ENCODE peak calls at places on chromosomes 11 and 22, in five cellular contexts. One of them, this sample, is unnamed.

GRCh38 chr11:63761870-63762661 is 6.5 kb downstream of the ZFTA start:
- DNase-seq in brain microvascular endothelial cell: no peak
- DNase-seq in GM23338: peak; percentile 96
- DNase-seq in AG04450: no peak
- DNase-seq in pancreas: peak; percentile 83
- DNase-seq in this sample: no peak

GRCh38 chr11:66958232-66958955 is at the start of gene PC:
- DNase-seq in brain microvascular endothelial cell: peak; percentile 100
- DNase-seq in AG04450: peak; percentile 100
- DNase-seq in pancreas: peak; percentile 100
- DNase-seq in GM23338: peak; percentile 99
- DNase-seq in this sample: peak; percentile 100

GRCh38 chr11:46366260-46366659 is 15.2 kb upstream of the MDK start:
- DNase-seq in pancreas: no peak
- DNase-seq in GM23338: no peak
- DNase-seq in brain microvascular endothelial cell: no peak
- DNase-seq in AG04450: no peak
- DNase-seq in this sample: no peak

GRCh38 chr11:77075425-77075905 is 8.7 kb downstream of the CAPN5 start:
- DNase-seq in pancreas: no peak
- DNase-seq in brain microvascular endothelial cell: no peak
- DNase-seq in AG04450: no peak
- DNase-seq in GM23338: no peak
- DNase-seq in this sample: no peak

GRCh38 chr11:4072668-4073285 is 21.8 kb upstream of the RRM1 start:
- DNase-seq in brain microvascular endothelial cell: peak; percentile 57
- DNase-seq in AG04450: peak; percentile 52
- DNase-seq in GM23338: peak; percentile 87
- DNase-seq in pancreas: no peak
- DNase-seq in this sample: peak; percentile 74

GRCh38 chr11:19869466-19869865 is 156.8 kb downstream of the NAV2 start:
- DNase-seq in brain microvascular endothelial cell: no peak
- DNase-seq in AG04450: no peak
- DNase-seq in pancreas: no peak
- DNase-seq in GM23338: no peak
- DNase-seq in this sample: no peak

GRCh38 chr22:49688516-49689254 is 139.0 kb downstream of the BRD1 start:
- DNase-seq in pancreas: no peak
- DNase-seq in brain microvascular endothelial cell: no peak
- DNase-seq in AG04450: no peak
- DNase-seq in GM23338: no peak
- DNase-seq in this sample: no peak

GRCh38 chr11:110971110-110971509 is 258.9 kb upstream of the ARHGAP20 start:
- DNase-seq in brain microvascular endothelial cell: peak; percentile 72
- DNase-seq in AG04450: no peak
- DNase-seq in GM23338: no peak
- DNase-seq in pancreas: no peak
- DNase-seq in this sample: peak; percentile 82

GRCh38 chr11:35029979-35030378 is 109.0 kb upstream of the CD44 start:
- DNase-seq in AG04450: no peak
- DNase-seq in brain microvascular endothelial cell: peak; percentile 66
- DNase-seq in GM23338: peak; percentile 20
- DNase-seq in pancreas: no peak
- DNase-seq in this sample: peak; percentile 80

GRCh38 chr22:49776891-49777290 is 50.8 kb downstream of the BRD1 start:
- DNase-seq in pancreas: peak; percentile 70
- DNase-seq in brain microvascular endothelial cell: no peak
- DNase-seq in AG04450: no peak
- DNase-seq in GM23338: no peak
- DNase-seq in this sample: no peak

GRCh38 chr11:8003187-8003586 is 16.1 kb downstream of the EIF3F start:
- DNase-seq in GM23338: no peak
- DNase-seq in pancreas: no peak
- DNase-seq in AG04450: no peak
- DNase-seq in brain microvascular endothelial cell: no peak
- DNase-seq in this sample: no peak

GRCh38 chr11:83520849-83521248 is 234.7 kb upstream of the CCDC90B start:
- DNase-seq in pancreas: no peak
- DNase-seq in brain microvascular endothelial cell: no peak
- DNase-seq in AG04450: no peak
- DNase-seq in GM23338: no peak
- DNase-seq in this sample: no peak

GRCh38 chr11:34405079-34405858 is 33.5 kb upstream of the CAT start:
- DNase-seq in pancreas: no peak
- DNase-seq in brain microvascular endothelial cell: peak; percentile 12
- DNase-seq in AG04450: no peak
- DNase-seq in GM23338: no peak
- DNase-seq in this sample: peak; percentile 20

GRCh38 chr22:50010676-50011446 is 1.7 kb downstream of the IL17REL start:
- DNase-seq in brain microvascular endothelial cell: no peak
- DNase-seq in AG04450: no peak
- DNase-seq in GM23338: no peak
- DNase-seq in pancreas: peak; percentile 58
- DNase-seq in this sample: no peak

GRCh38 chr11:108170191-108170590 is 48.8 kb downstream of the ACAT1 start:
- DNase-seq in brain microvascular endothelial cell: no peak
- DNase-seq in GM23338: no peak
- DNase-seq in pancreas: no peak
- DNase-seq in AG04450: no peak
- DNase-seq in this sample: no peak

GRCh38 chr11:30358569-30358968 is 35.7 kb downstream of the ARL14EP start:
- DNase-seq in pancreas: no peak
- DNase-seq in brain microvascular endothelial cell: no peak
- DNase-seq in GM23338: no peak
- DNase-seq in AG04450: no peak
- DNase-seq in this sample: no peak

GRCh38 chr11:2921261-2921660 is 8.0 kb downstream of the PHLDA2 start:
- DNase-seq in GM23338: no peak
- DNase-seq in brain microvascular endothelial cell: no peak
- DNase-seq in pancreas: peak; percentile 53
- DNase-seq in AG04450: no peak
- DNase-seq in this sample: no peak

GRCh38 chr11:44589301-44589700 is 23.8 kb downstream of the CD82 start:
- DNase-seq in pancreas: no peak
- DNase-seq in GM23338: no peak
- DNase-seq in brain microvascular endothelial cell: peak; percentile 82
- DNase-seq in AG04450: peak; percentile 84
- DNase-seq in this sample: peak; percentile 70

GRCh38 chr11:128913806-128914205 is 22.6 kb downstream of the KCNJ5 start:
- DNase-seq in AG04450: no peak
- DNase-seq in GM23338: no peak
- DNase-seq in pancreas: no peak
- DNase-seq in brain microvascular endothelial cell: no peak
- DNase-seq in this sample: no peak

GRCh38 chr22:23397008-23397617 is 183.0 kb downstream of the IGLL1 start:
- DNase-seq in GM23338: no peak
- DNase-seq in brain microvascular endothelial cell: no peak
- DNase-seq in AG04450: no peak
- DNase-seq in pancreas: peak; percentile 69
- DNase-seq in this sample: no peak

GRCh38 chr11:370087-370941 is 1.0 kb downstream of the B4GALNT4 start:
- DNase-seq in AG04450: no peak
- DNase-seq in GM23338: peak; percentile 82
- DNase-seq in pancreas: peak; percentile 67
- DNase-seq in brain microvascular endothelial cell: no peak
- DNase-seq in this sample: no peak

GRCh38 chr11:58629857-58630256 is 7.4 kb downstream of the CNTF start:
- DNase-seq in AG04450: peak; percentile 24
- DNase-seq in GM23338: peak; percentile 86
- DNase-seq in pancreas: no peak
- DNase-seq in brain microvascular endothelial cell: peak; percentile 49
- DNase-seq in this sample: peak; percentile 57

GRCh38 chr11:68687986-68688385 is 3.6 kb downstream of the GAL start:
- DNase-seq in AG04450: no peak
- DNase-seq in pancreas: no peak
- DNase-seq in GM23338: no peak
- DNase-seq in brain microvascular endothelial cell: no peak
- DNase-seq in this sample: no peak

GRCh38 chr11:67401495-67402191 is at the start of gene PPP1CA:
- DNase-seq in GM23338: peak; percentile 92
- DNase-seq in pancreas: peak; percentile 97
- DNase-seq in brain microvascular endothelial cell: peak; percentile 69
- DNase-seq in AG04450: peak; percentile 65
- DNase-seq in this sample: peak; percentile 87

GRCh38 chr11:10761085-10761698 is 10.1 kb downstream of the CTR9 start:
- DNase-seq in pancreas: no peak
- DNase-seq in AG04450: no peak
- DNase-seq in GM23338: no peak
- DNase-seq in brain microvascular endothelial cell: no peak
- DNase-seq in this sample: no peak

GRCh38 chr11:10762185-10762584 is 11.1 kb downstream of the CTR9 start:
- DNase-seq in pancreas: no peak
- DNase-seq in brain microvascular endothelial cell: no peak
- DNase-seq in AG04450: no peak
- DNase-seq in GM23338: no peak
- DNase-seq in this sample: no peak

GRCh38 chr11:10763766-10764165 is 12.7 kb downstream of the CTR9 start:
- DNase-seq in pancreas: no peak
- DNase-seq in AG04450: no peak
- DNase-seq in brain microvascular endothelial cell: no peak
- DNase-seq in GM23338: no peak
- DNase-seq in this sample: no peak

GRCh38 chr11:10762913-10763421 is 11.9 kb downstream of the CTR9 start:
- DNase-seq in brain microvascular endothelial cell: no peak
- DNase-seq in GM23338: no peak
- DNase-seq in AG04450: no peak
- DNase-seq in pancreas: no peak
- DNase-seq in this sample: no peak

DNA sequence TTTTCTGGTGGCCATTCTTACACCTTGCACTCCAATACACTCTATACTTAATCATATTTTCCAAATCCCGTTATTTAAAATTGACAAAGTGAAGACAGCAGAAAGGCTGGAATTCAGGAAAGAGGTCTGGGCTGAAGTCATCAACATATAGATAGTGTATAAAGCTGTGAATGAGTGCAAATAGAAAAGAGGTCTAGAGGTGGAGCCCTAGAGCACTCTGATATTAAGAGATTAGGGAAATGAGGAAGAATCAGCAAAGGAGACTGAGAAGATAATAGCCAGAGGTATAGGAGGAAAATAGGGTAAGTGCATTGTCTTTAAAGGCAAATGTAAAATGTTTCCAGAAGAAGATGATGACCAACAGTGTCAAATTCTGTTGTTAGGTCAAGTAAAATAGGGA is 7.9 kb downstream of the CTR9 start:
- DNase-seq in GM23338: peak; percentile 21
- DNase-seq in AG04450: no peak
- DNase-seq in brain microvascular endothelial cell: no peak
- DNase-seq in pancreas: no peak
- DNase-seq in this sample: no peak
- TF ChIP-seq CTCF in GM23338: no peak
- TF ChIP-seq CTCF in AG04450: peak; percentile 34
- TF ChIP-seq CTCF in brain microvascular endothelial cell: no peak
- TF ChIP-seq CTCF in pancreas: no peak
- TF ChIP-seq CTCF in this sample: peak; percentile 27

DNA sequence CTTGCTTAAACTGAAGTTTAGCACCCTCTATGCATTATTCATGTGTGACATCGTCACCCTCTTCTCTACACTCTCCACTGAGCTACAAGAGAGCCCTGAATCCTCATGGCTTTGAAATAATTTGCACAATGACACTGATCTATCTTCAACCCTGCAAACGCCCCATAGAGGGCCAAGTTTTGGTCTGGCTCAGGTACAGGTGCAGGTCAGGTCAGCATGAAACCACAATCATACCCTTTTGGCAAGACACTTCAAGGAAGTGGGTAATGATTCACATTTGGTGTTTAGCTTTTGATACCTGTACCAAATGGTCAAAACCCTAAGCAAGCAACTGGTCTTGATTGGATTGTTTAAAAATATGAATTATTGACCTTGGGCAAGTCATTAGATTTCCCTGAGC is 122.2 kb upstream of the CADM1 start:
- DNase-seq in pancreas: no peak
- DNase-seq in GM23338: no peak
- DNase-seq in AG04450: no peak
- DNase-seq in brain microvascular endothelial cell: no peak
- DNase-seq in this sample: no peak
- H3K4me3 ChIP-seq in pancreas: no peak overlapping the region
- H3K4me3 ChIP-seq in GM23338: no peak overlapping the region
- H3K4me3 ChIP-seq in AG04450: no peak overlapping the region
- H3K4me3 ChIP-seq in brain microvascular endothelial cell: no peak overlapping the region
- H3K4me3 ChIP-seq in this sample: no peak overlapping the region

GRCh38 chr11:119000906-119001305 is 3.0 kb downstream of the CENATAC start:
- DNase-seq in GM23338: no peak
- DNase-seq in pancreas: no peak
- DNase-seq in brain microvascular endothelial cell: no peak
- DNase-seq in AG04450: no peak
- DNase-seq in this sample: no peak

GRCh38 chr11:118996926-118997626 is 862 bp upstream of the CENATAC start:
- DNase-seq in AG04450: no peak
- DNase-seq in GM23338: peak; percentile 63
- DNase-seq in brain microvascular endothelial cell: no peak
- DNase-seq in pancreas: no peak
- DNase-seq in this sample: peak; percentile 17

GRCh38 chr11:118998388-118998717 is 415 bp downstream of the CENATAC start:
- DNase-seq in AG04450: no peak
- DNase-seq in brain microvascular endothelial cell: no peak
- DNase-seq in pancreas: peak; percentile 77
- DNase-seq in GM23338: peak; percentile 49
- DNase-seq in this sample: peak; percentile 16

GRCh38 chr11:118998822-118999221 is 884 bp downstream of the CENATAC start:
- DNase-seq in pancreas: no peak
- DNase-seq in AG04450: peak; percentile 27
- DNase-seq in brain microvascular endothelial cell: peak; percentile 58
- DNase-seq in GM23338: peak; percentile 72
- DNase-seq in this sample: peak; percentile 76

DNA sequence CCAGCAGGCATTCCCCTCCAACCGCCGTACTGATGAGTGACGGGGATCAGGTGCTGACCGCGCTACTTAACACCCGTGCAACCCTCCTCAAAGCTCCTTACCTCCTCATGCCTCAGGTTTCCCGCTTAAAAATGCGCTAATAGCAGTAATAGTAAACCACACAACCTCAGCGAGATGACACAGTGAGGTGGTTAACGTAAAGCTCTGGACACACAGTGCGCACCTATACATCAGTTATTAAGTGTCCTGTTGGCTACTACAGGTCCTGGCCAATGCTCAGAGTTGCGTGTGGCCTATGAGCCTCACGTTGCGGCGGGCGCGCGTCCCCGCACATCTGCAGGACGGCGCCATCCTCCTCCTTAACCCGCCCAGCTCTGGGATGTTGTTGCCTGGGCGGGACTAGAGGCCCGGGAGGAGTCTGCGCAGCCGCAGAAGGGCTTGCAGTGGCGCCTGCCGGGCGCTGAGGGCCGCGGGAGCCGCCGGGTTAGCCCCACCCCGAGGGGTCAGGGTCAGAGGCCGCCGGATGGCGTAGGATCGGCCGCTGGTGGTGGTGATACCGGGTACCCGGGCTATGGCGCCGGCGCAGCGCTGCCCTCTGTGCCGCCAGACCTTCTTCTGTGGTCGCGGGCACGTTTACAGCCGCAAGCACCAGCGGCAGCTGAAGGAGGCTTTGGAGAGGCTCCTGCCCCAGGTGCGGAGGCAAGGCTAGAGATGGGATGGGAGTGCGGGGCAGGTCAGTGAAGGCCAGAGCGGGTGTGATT is at the start of gene CENATAC:
- DNase-seq in GM23338: peak; percentile 97
- DNase-seq in AG04450: peak; percentile 48
- DNase-seq in brain microvascular endothelial cell: peak; percentile 80
- DNase-seq in pancreas: peak; percentile 98
- DNase-seq in this sample: peak; percentile 86
- TF ChIP-seq CTCF in GM23338: no peak
- TF ChIP-seq CTCF in AG04450: peak; percentile 4
- TF ChIP-seq CTCF in brain microvascular endothelial cell: no peak
- TF ChIP-seq CTCF in pancreas: no peak
- TF ChIP-seq CTCF in this sample: no peak

GRCh38 chr22:27388090-27388600 is 413.4 kb downstream of the MN1 start:
- DNase-seq in GM23338: no peak
- DNase-seq in brain microvascular endothelial cell: no peak
- DNase-seq in AG04450: no peak
- DNase-seq in pancreas: no peak
- DNase-seq in this sample: no peak
- H3K4me3 ChIP-seq in GM23338: no peak overlapping the region
- H3K4me3 ChIP-seq in brain microvascular endothelial cell: no peak overlapping the region
- H3K4me3 ChIP-seq in AG04450: no peak overlapping the region
- H3K4me3 ChIP-seq in pancreas: no peak overlapping the region
- H3K4me3 ChIP-seq in this sample: no peak overlapping the region

This sample was measured in astrocyte of the spinal cord.